ENCODE peak calls at places on chromosomes 16 and 17, in four cellular contexts. F is GM12878, Y is H1, X is K562. M is an unnamed sample.

GRCh38 chr17:20187049-20187448 is 177.9 kb downstream of the SPECC1 start:
- DNase-seq in F (no peak), Y (no peak), X (no peak), M (no peak)

GRCh38 chr16:72983728-72984350 is 64.1 kb downstream of the ZFHX3 start:
- DNase-seq in F (no peak), Y (no peak), X (no peak), M (no peak)

GRCh38 chr17:72717276-72717675 is 375.2 kb downstream of the SLC39A11 start:
- DNase-seq in F (no peak), Y (no peak), X (no peak), M (no peak)

GRCh38 chr17:13525876-13526275 is 75.9 kb downstream of the HS3ST3A1 start:
- DNase-seq in F (no peak), Y (no peak), X (no peak), M (no peak)

GRCh38 chr17:59719526-59719925 is 12.1 kb downstream of the VMP1 start:
- DNase-seq in F (no peak), Y (no peak), X (no peak), M (no peak)

GRCh38 chr17:22704674-22705073 is 1012.4 kb downstream of the KCNJ18 start:
- DNase-seq in F (no peak), Y (no peak), X (no peak), M (no peak)

GRCh38 chr16:8568231-8568617 is 22.1 kb downstream of the TMEM114 start:
- DNase-seq in F (no peak), Y (no peak), X (no peak), M (no peak)

GRCh38 chr16:49581630-49582298 is 208.2 kb downstream of the C16orf78 start:
- DNase-seq in F (no peak), Y (no peak), X (no peak), M (no peak)

GRCh38 chr16:66928702-66929388 is 3.5 kb upstream of the RRAD start:
- DNase-seq in F (no peak), Y (peak), X (peak), M (no peak)

GRCh38 chr17:76077582-76078110 is 1.3 kb upstream of the ZACN start:
- DNase-seq in F (no peak), Y (no peak), X (no peak), M (no peak)

GRCh38 chr16:50368410-50369132 is at the start of gene BRD7:
- DNase-seq in F (no peak), Y (no peak), X (peak), M (no peak)

GRCh38 chr17:17303010-17303846 is at the start of gene NT5M:
- DNase-seq in F (no peak), Y (no peak), X (peak), M (no peak)

GRCh38 chr17:79704691-79705090 is 26.1 kb upstream of the ENPP7 start:
- DNase-seq in F (no peak), Y (no peak), X (no peak), M (no peak)

GRCh38 chr17:79707441-79707850 is 23.3 kb upstream of the ENPP7 start:
- DNase-seq in F (no peak), Y (no peak), X (no peak), M (no peak)

GRCh38 chr17:79706931-79707382 is 23.8 kb upstream of the ENPP7 start:
- DNase-seq in F (no peak), Y (no peak), X (no peak), M (no peak)

GRCh38 chr17:79705674-79706073 is 25.1 kb upstream of the ENPP7 start:
- DNase-seq in F (no peak), Y (no peak), X (no peak), M (no peak)

GRCh38 chr17:79707931-79708891 is 22.5 kb upstream of the ENPP7 start:
- DNase-seq in F (no peak), Y (no peak), X (peak), M (peak)
- TF ChIP-seq EGR1 in F (no peak), Y (no peak), X (no peak), M (no peak)

GRCh38 chr17:39028690-39029089 is 61.5 kb upstream of the FBXO47 start:
- DNase-seq in F (no peak), Y (no peak), X (no peak), M (no peak)

GRCh38 chr17:39027440-39028035 is 60.3 kb upstream of the FBXO47 start:
- DNase-seq in F (no peak), Y (no peak), X (no peak), M (no peak)

GRCh38 chr17:39022961-39023360 is 55.8 kb upstream of the FBXO47 start:
- DNase-seq in F (no peak), Y (no peak), X (no peak), M (no peak)

DNA sequence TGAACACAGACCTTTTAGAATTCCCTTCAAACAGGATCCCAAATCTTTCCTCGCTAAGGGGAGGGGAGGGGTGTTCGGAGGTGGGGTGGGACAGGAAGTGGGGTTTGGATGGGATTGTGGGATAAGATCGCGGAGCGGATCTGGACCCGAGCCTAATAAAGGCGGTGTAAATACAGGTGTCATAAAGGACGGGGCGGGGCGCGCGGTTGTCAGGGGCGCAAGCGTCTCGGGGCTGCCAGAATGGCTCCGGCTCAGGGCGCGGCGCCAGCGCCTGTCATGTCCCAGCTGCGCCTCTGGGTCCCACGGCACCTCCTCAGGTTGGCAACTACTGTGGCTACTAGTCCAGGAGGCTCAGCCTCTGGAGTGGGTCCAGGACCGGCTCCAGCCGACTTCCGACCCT is 59.8 kb upstream of the FBXO47 start:
- DNase-seq in F (no peak), Y (no peak), X (peak), M (no peak)
- TF ChIP-seq EGR1 in F (no peak), Y (no peak), X (no peak), M (no peak)

GRCh38 chr16:86044881-86045600 is 146.1 kb downstream of the IRF8 start:
- DNase-seq in F (no peak), Y (no peak), X (peak), M (no peak)
- TF ChIP-seq EGR1 in F (no peak), Y (no peak), X (no peak), M (no peak)

GRCh38 chr16:56409195-56409594 is 16.1 kb downstream of the AMFR start:
- DNase-seq in F (no peak), Y (no peak), X (no peak), M (no peak)
- TF ChIP-seq EGR1 in F (no peak), Y (no peak), X (no peak), M (no peak)

DNA sequence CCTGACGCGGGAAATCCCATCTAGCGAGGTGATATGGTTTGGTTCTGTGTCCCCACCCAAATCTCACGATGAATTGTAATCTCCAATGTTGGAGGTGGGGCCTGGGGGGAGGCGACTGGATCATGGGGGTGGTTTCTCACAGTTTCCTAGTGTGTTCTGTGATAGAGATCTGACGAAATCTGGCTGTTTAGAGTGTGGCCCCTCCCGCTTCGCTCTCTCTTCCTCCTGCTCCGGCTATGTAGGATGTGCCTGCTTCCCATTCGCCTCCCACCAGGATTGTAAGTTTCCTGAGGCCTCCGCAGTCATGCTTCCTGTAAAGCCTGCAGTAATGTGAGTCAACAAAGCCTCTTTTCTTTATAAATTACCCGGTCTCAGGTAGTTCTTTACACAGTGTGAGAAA is 31.6 kb downstream of the IFT140 start:
- DNase-seq in F (no peak), Y (no peak), X (no peak), M (no peak)
- TF ChIP-seq EGR1 in F (no peak), Y (no peak), X (no peak), M (no peak)

GRCh38 chr17:66654764-66655163 is 180.2 kb upstream of the CACNG5 start:
- DNase-seq in F (no peak), Y (no peak), X (no peak), M (no peak)

GRCh38 chr17:66655461-66655860 is 179.5 kb upstream of the CACNG5 start:
- DNase-seq in F (no peak), Y (no peak), X (no peak), M (no peak)

GRCh38 chr17:66654341-66654740 is 180.6 kb upstream of the CACNG5 start:
- DNase-seq in F (no peak), Y (no peak), X (no peak), M (no peak)

GRCh38 chr17:66652840-66653507 is 181.9 kb upstream of the CACNG5 start:
- DNase-seq in F (no peak), Y (no peak), X (no peak), M (no peak)

DNA sequence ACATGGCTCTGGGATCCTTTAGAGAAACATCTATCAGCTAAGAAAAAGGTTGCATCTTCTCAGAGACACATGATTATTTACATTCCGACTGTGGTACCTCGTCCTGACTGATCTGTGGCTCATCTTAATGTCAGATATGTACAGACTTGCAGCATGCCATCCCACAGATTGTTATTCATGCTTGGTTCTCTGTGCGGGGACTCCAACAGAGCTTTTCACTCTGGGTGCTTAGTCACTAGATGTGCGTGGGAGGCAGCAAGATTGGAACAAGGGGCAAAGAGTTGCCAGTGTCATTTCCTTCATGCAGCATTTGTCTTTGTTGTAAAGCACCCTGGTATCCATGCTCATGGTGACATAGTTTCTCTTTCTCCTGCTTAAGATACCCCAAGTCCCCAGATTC is 179.1 kb upstream of the CACNG5 start:
- DNase-seq in F (no peak), Y (no peak), X (peak), M (no peak)
- TF ChIP-seq EGR1 in F (no peak), Y (no peak), X (peak), M (peak)

M was measured in HCT116.